ENCODE peak calls at places on chromosomes 16 and 17, in five cellular contexts. U is DMS79 treated with DMSO at 0.1 percent for 48 hours, Q is small intestine, Z is fibroblast of villous mesenchyme, B is cerebellar cortex. K is an unnamed sample.

GRCh38 chr16:11251525-11252481 is 4.2 kb downstream of the SOCS1 start:
- DNase-seq in Q (peak; percentile 39), B (no peak), U (no peak), Z (peak; percentile 65), K (no peak)

GRCh38 chr17:8162997-8163977 is 539 bp upstream of the VAMP2 start:
- DNase-seq in Q (no peak), Z (no peak), U (no peak), B (peak; percentile 57), K (no peak)

GRCh38 chr17:60640503-60640902 is 37.1 kb upstream of the BCAS3 start:
- DNase-seq in B (peak; percentile 43), Q (no peak), U (no peak), Z (peak; percentile 23), K (peak; percentile 50)

GRCh38 chr17:80000955-80001354 is 34.7 kb downstream of the TBC1D16 start:
- DNase-seq in Q (no peak), Z (no peak), B (no peak), U (no peak), K (no peak)

GRCh38 chr16:49788505-49788904 is 67.4 kb downstream of the ZNF423 start:
- DNase-seq in B (no peak), U (no peak), Q (no peak), Z (no peak), K (no peak)

GRCh38 chr16:11852092-11852809 is 909 bp upstream of the RSL1D1 start:
- DNase-seq in Q (no peak), Z (no peak), B (no peak), U (peak; percentile 44), K (peak; percentile 63)

GRCh38 chr17:42669705-42670198 is 7.0 kb downstream of the PLEKHH3 start:
- DNase-seq in U (no peak), B (no peak), Z (no peak), Q (no peak), K (no peak)

GRCh38 chr17:82097187-82097918 is 683 bp downstream of the FASN start:
- DNase-seq in U (no peak), B (no peak), Q (peak; percentile 32), Z (peak; percentile 71), K (no peak)

GRCh38 chr17:39167492-39167891 is 1.5 kb upstream of the ARL5C start:
- DNase-seq in U (no peak), Z (peak; percentile 55), B (no peak), Q (no peak), K (no peak)

GRCh38 chr17:40323731-40324650 is 15.0 kb downstream of the RARA start:
- DNase-seq in U (no peak), Q (no peak), Z (no peak), B (no peak), K (no peak)

GRCh38 chr17:49554694-49555494 is 20.8 kb upstream of the NXPH3 start:
- DNase-seq in Q (no peak), Z (no peak), B (no peak), U (no peak), K (no peak)

GRCh38 chr17:45311762-45312476 is 4.9 kb downstream of the MAP3K14 start:
- DNase-seq in B (no peak), Z (peak; percentile 73), Q (peak; percentile 99), U (no peak), K (peak; percentile 96)

GRCh38 chr16:57536306-57537193 is at the start of gene CCDC102A:
- DNase-seq in B (no peak), Z (peak; percentile 17), U (no peak), Q (no peak), K (no peak)

GRCh38 chr16:4370570-4371480 is 823 bp upstream of the VASN start:
- DNase-seq in Q (no peak), U (no peak), B (peak; percentile 39), Z (peak; percentile 97), K (peak; percentile 73)

GRCh38 chr17:62882284-62882683 is 74.2 kb upstream of the MARCHF10 start:
- DNase-seq in U (no peak), Q (no peak), B (no peak), Z (no peak), K (no peak)

GRCh38 chr16:26863971-26864370 is 202.8 kb upstream of the C16orf82 start:
- DNase-seq in U (no peak), B (no peak), Q (no peak), Z (peak; percentile 27), K (no peak)

GRCh38 chr16:47887496-47887895 is 268.3 kb downstream of the ABCC12 start:
- DNase-seq in Q (no peak), Z (peak; percentile 2), B (no peak), U (no peak), K (no peak)